ENCODE peak calls at places on chromosome 22, in ten cellular contexts. G is endothelial cell, I is nucleus accumbens, D is hypothalamus, N is HCT116, J is GM23248, F is esophagus squamous epithelium, M is T-cell, X is memory B cell, H is lower leg skin. R is an unnamed sample.

GRCh38 chr22:22764085-22764484 is 119.7 kb downstream of the GGTLC2 start:
- DNase-seq in N (no peak), I (no peak), M (no peak), X (no peak), G (no peak), H (no peak), F (no peak), D (no peak), J (no peak), R (no peak)

GRCh38 chr22:21948824-21949568 is 3.7 kb downstream of the PPM1F start:
- DNase-seq in M (no peak), I (no peak), D (no peak), J (no peak), N (no peak), H (no peak), G (peak), F (no peak), X (no peak), R (no peak)

GRCh38 chr22:44523981-44524759 is 26.1 kb upstream of the RTL6 start:
- DNase-seq in N (no peak), I (no peak), X (no peak), M (no peak), D (no peak), F (no peak), H (no peak), J (peak), G (no peak), R (no peak)

GRCh38 chr22:43053176-43053575 is 36.0 kb downstream of the TTLL1 start:
- DNase-seq in J (no peak), N (no peak), D (no peak), X (no peak), F (no peak), M (no peak), G (no peak), I (no peak), H (no peak), R (no peak)

GRCh38 chr22:41367680-41368542 is 13.8 kb upstream of the TEF start:
- DNase-seq in I (peak), D (peak), N (no peak), H (no peak), M (no peak), F (no peak), G (no peak), J (peak), X (no peak), R (no peak)

GRCh38 chr22:35337932-35338331 is 38.2 kb downstream of the TOM1 start:
- DNase-seq in M (no peak), G (no peak), I (no peak), N (no peak), X (no peak), H (no peak), F (no peak), J (peak), D (no peak), R (no peak)

GRCh38 chr22:48819232-48819631 is 1008.4 kb downstream of the BRD1 start:
- DNase-seq in X (no peak), N (no peak), M (no peak), F (no peak), I (no peak), D (no peak), J (no peak), G (no peak), H (no peak), R (no peak)

GRCh38 chr22:21982338-21982965 is at the start of gene TOP3B:
- DNase-seq in G (peak), D (peak), J (peak), F (peak), H (peak), M (peak), N (peak), I (peak), X (peak), R (peak)

R was measured in AML-193.